ENCODE peak calls at places on chromosomes 3 and 15, in seven cellular contexts. One of them, this sample, is unnamed.

GRCh38 chr3:147554332-147554731 is 145.2 kb downstream of the ZIC1 start:
- DNase-seq in osteoblast: no peak
- DNase-seq in fibroblast of the aortic adventitia: no peak
- DNase-seq in endothelial cell: no peak
- DNase-seq in transverse colon: no peak
- DNase-seq in mammary epithelial cell: no peak
- DNase-seq in type B pancreatic cell: no peak
- DNase-seq in this sample: no peak

GRCh38 chr15:98000249-98001203 is 40.0 kb downstream of the ARRDC4 start:
- DNase-seq in endothelial cell: no peak
- DNase-seq in fibroblast of the aortic adventitia: peak
- DNase-seq in mammary epithelial cell: peak
- DNase-seq in osteoblast: no peak
- DNase-seq in type B pancreatic cell: no peak
- DNase-seq in transverse colon: peak
- DNase-seq in this sample: no peak

GRCh38 chr3:156429125-156429524 is 125.8 kb downstream of the SSR3 start:
- DNase-seq in osteoblast: no peak
- DNase-seq in type B pancreatic cell: no peak
- DNase-seq in mammary epithelial cell: no peak
- DNase-seq in endothelial cell: no peak
- DNase-seq in transverse colon: no peak
- DNase-seq in fibroblast of the aortic adventitia: no peak
- DNase-seq in this sample: no peak

GRCh38 chr3:158642005-158642404 is 2.3 kb upstream of the GFM1 start:
- DNase-seq in type B pancreatic cell: no peak
- DNase-seq in osteoblast: no peak
- DNase-seq in transverse colon: no peak
- DNase-seq in fibroblast of the aortic adventitia: no peak
- DNase-seq in endothelial cell: no peak
- DNase-seq in mammary epithelial cell: no peak
- DNase-seq in this sample: no peak

GRCh38 chr15:85837011-85837433 is 42.3 kb upstream of the KLHL25 start:
- DNase-seq in type B pancreatic cell: no peak
- DNase-seq in osteoblast: peak
- DNase-seq in mammary epithelial cell: peak
- DNase-seq in endothelial cell: no peak
- DNase-seq in fibroblast of the aortic adventitia: no peak
- DNase-seq in transverse colon: peak
- DNase-seq in this sample: no peak

GRCh38 chr3:125052671-125053303 is 3.0 kb downstream of the HEG1 start:
- DNase-seq in fibroblast of the aortic adventitia: peak
- DNase-seq in mammary epithelial cell: peak
- DNase-seq in type B pancreatic cell: no peak
- DNase-seq in transverse colon: no peak
- DNase-seq in osteoblast: peak
- DNase-seq in endothelial cell: no peak
- DNase-seq in this sample: no peak

GRCh38 chr15:52220251-52220650 is 29.1 kb upstream of the GNB5 start:
- DNase-seq in osteoblast: no peak
- DNase-seq in mammary epithelial cell: no peak
- DNase-seq in endothelial cell: no peak
- DNase-seq in transverse colon: no peak
- DNase-seq in fibroblast of the aortic adventitia: no peak
- DNase-seq in type B pancreatic cell: no peak
- DNase-seq in this sample: peak

GRCh38 chr3:30476373-30477082 is 129.9 kb upstream of the TGFBR2 start:
- DNase-seq in endothelial cell: no peak
- DNase-seq in type B pancreatic cell: no peak
- DNase-seq in fibroblast of the aortic adventitia: peak
- DNase-seq in osteoblast: no peak
- DNase-seq in transverse colon: no peak
- DNase-seq in mammary epithelial cell: peak
- DNase-seq in this sample: no peak

DNA sequence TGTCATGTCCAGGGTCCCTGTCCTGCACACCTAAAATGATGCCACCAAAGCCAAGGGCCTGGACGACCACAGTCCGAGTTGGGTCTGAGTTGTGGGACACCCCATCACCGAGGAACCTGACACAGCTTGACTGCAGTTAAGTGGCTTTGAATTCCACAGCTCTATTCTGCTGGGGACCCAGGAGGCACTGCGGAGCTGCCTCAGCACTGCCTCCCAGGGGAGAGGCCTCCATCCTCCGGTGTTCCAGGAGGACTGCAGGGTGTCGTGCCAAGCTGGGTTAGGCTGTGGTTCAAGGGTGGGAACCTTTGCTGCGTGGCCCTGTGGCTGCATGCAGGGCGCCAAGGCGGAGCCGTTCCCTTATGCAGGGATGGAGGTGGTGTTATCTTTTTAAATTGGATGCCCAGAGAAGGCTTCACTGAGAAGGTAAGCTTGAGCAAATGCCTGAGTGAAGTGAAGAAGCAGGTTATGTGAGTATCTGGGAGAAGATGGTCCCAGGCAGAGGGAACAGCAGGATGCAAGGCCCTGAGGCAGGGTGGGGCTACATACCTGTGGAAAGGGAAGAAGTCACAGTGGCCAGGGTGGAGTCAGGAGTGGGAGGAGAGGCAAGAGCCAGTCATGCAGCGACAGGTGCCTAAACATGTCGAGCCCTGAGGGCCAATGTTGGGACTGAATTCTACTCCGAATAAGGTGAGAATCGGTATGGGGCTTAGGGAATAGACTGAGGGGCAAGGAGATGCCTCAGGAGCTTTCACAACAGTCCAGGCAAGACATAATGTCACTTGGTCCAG is 144.8 kb downstream of the TPRA1 start:
- DNase-seq in mammary epithelial cell: peak
- DNase-seq in endothelial cell: no peak
- DNase-seq in transverse colon: no peak
- DNase-seq in fibroblast of the aortic adventitia: no peak
- DNase-seq in osteoblast: peak
- DNase-seq in type B pancreatic cell: peak
- DNase-seq in this sample: peak
- TF ChIP-seq CTCF in mammary epithelial cell: no peak
- TF ChIP-seq CTCF in endothelial cell: no peak
- TF ChIP-seq CTCF in transverse colon: no peak
- TF ChIP-seq CTCF in fibroblast of the aortic adventitia: no peak
- TF ChIP-seq CTCF in osteoblast: no peak
- TF ChIP-seq CTCF in type B pancreatic cell: no peak
- TF ChIP-seq CTCF in this sample: no peak

GRCh38 chr15:33621156-33621555 is 310.4 kb downstream of the RYR3 start:
- DNase-seq in endothelial cell: no peak
- DNase-seq in type B pancreatic cell: no peak
- DNase-seq in fibroblast of the aortic adventitia: no peak
- DNase-seq in transverse colon: no peak
- DNase-seq in mammary epithelial cell: peak
- DNase-seq in osteoblast: no peak
- DNase-seq in this sample: no peak

GRCh38 chr15:33618300-33618699 is 307.5 kb downstream of the RYR3 start:
- DNase-seq in type B pancreatic cell: no peak
- DNase-seq in transverse colon: no peak
- DNase-seq in fibroblast of the aortic adventitia: no peak
- DNase-seq in mammary epithelial cell: no peak
- DNase-seq in endothelial cell: no peak
- DNase-seq in osteoblast: no peak
- DNase-seq in this sample: no peak

DNA sequence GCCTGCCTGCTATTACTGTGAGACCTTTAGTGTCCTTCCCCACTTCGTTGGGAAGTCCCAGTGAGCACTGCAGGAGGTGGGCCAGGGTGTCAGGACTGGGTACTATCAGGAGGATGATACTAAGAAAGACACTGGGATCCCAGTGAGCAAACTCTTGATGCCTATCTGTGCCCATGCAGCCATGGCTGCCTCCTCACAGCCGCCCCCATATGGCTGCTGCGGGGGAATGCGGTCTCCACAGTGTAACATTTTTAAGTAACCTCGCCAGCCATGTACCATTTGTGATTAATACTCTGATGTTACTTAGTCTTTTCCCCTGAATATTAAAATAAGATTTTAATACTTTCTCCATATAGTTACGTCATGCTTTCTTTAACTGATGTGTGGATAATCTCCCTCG is 312.2 kb downstream of the RYR3 start:
- DNase-seq in endothelial cell: no peak
- DNase-seq in osteoblast: no peak
- DNase-seq in type B pancreatic cell: no peak
- DNase-seq in transverse colon: no peak
- DNase-seq in mammary epithelial cell: no peak
- DNase-seq in fibroblast of the aortic adventitia: no peak
- DNase-seq in this sample: no peak
- TF ChIP-seq CTCF in endothelial cell: peak
- TF ChIP-seq CTCF in osteoblast: no peak
- TF ChIP-seq CTCF in type B pancreatic cell: peak
- TF ChIP-seq CTCF in transverse colon: no peak
- TF ChIP-seq CTCF in mammary epithelial cell: no peak
- TF ChIP-seq CTCF in fibroblast of the aortic adventitia: no peak
- TF ChIP-seq CTCF in this sample: peak

GRCh38 chr3:187064210-187065115 is 74.8 kb downstream of the RPL39L start:
- DNase-seq in transverse colon: no peak
- DNase-seq in type B pancreatic cell: no peak
- DNase-seq in endothelial cell: peak
- DNase-seq in fibroblast of the aortic adventitia: peak
- DNase-seq in osteoblast: no peak
- DNase-seq in mammary epithelial cell: peak
- DNase-seq in this sample: no peak

GRCh38 chr3:187069857-187070516 is 69.3 kb downstream of the RPL39L start:
- DNase-seq in osteoblast: no peak
- DNase-seq in fibroblast of the aortic adventitia: no peak
- DNase-seq in endothelial cell: no peak
- DNase-seq in transverse colon: no peak
- DNase-seq in type B pancreatic cell: no peak
- DNase-seq in mammary epithelial cell: no peak
- DNase-seq in this sample: no peak

GRCh38 chr3:187062526-187063177 is 76.6 kb downstream of the RPL39L start:
- DNase-seq in type B pancreatic cell: no peak
- DNase-seq in osteoblast: no peak
- DNase-seq in endothelial cell: no peak
- DNase-seq in mammary epithelial cell: peak
- DNase-seq in transverse colon: no peak
- DNase-seq in fibroblast of the aortic adventitia: peak
- DNase-seq in this sample: no peak

GRCh38 chr3:187063286-187064081 is 75.8 kb downstream of the RPL39L start:
- DNase-seq in transverse colon: no peak
- DNase-seq in type B pancreatic cell: no peak
- DNase-seq in osteoblast: peak
- DNase-seq in endothelial cell: no peak
- DNase-seq in fibroblast of the aortic adventitia: peak
- DNase-seq in mammary epithelial cell: peak
- DNase-seq in this sample: no peak

DNA sequence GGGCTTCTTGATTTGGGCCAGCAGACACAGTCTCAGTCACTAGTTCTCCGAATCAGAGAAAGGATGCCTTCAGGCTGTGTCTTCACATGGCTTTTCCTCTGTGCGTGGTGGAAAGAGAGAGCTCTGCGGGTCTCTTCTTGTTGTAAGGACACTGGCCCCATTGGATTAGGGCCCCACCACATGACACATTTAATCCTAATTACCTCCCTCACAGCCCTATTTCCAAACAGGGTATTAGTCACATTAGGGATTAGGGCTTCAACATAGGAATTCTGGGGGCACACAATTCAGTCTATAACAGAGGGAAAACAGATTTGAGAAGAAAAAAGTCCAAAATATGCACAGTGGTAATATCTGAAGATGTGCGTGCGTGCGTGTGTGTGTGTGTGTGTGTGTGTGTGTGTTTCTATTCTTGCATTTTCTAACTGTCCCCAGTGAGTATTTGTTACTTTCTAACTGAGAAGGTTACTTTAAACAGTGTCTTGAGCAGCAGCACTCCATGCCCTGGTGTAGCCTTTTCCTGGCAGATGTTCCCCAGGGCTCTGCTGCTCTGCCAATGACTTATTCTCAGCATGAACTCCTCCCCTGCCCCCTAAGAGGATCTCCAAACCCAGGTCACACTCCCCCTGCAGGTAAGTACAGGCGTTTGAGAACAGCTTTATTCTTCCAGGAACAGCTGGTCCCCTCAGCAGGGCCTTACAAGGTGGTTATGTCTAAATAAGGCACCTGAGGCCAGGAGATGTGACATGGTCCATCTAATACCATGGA is 72.9 kb downstream of the RPL39L start:
- DNase-seq in transverse colon: no peak
- DNase-seq in endothelial cell: peak
- DNase-seq in mammary epithelial cell: peak
- DNase-seq in fibroblast of the aortic adventitia: peak
- DNase-seq in osteoblast: no peak
- DNase-seq in type B pancreatic cell: no peak
- DNase-seq in this sample: no peak
- TF ChIP-seq CTCF in transverse colon: no peak
- TF ChIP-seq CTCF in endothelial cell: no peak
- TF ChIP-seq CTCF in mammary epithelial cell: peak
- TF ChIP-seq CTCF in fibroblast of the aortic adventitia: peak
- TF ChIP-seq CTCF in osteoblast: no peak
- TF ChIP-seq CTCF in type B pancreatic cell: peak
- TF ChIP-seq CTCF in this sample: peak

GRCh38 chr3:14410501-14411165 is 8.2 kb downstream of the SLC6A6 start:
- DNase-seq in mammary epithelial cell: peak
- DNase-seq in osteoblast: peak
- DNase-seq in transverse colon: peak
- DNase-seq in type B pancreatic cell: no peak
- DNase-seq in fibroblast of the aortic adventitia: peak
- DNase-seq in endothelial cell: no peak
- DNase-seq in this sample: no peak

GRCh38 chr3:14412831-14413380 is 10.5 kb downstream of the SLC6A6 start:
- DNase-seq in osteoblast: no peak
- DNase-seq in transverse colon: no peak
- DNase-seq in endothelial cell: no peak
- DNase-seq in type B pancreatic cell: no peak
- DNase-seq in fibroblast of the aortic adventitia: no peak
- DNase-seq in mammary epithelial cell: no peak
- DNase-seq in this sample: no peak

GRCh38 chr3:14411166-14411526 is 8.7 kb downstream of the SLC6A6 start:
- DNase-seq in type B pancreatic cell: no peak
- DNase-seq in transverse colon: no peak
- DNase-seq in fibroblast of the aortic adventitia: no peak
- DNase-seq in mammary epithelial cell: no peak
- DNase-seq in endothelial cell: no peak
- DNase-seq in osteoblast: peak
- DNase-seq in this sample: no peak

GRCh38 chr3:14413381-14414071 is 11.1 kb downstream of the SLC6A6 start:
- DNase-seq in type B pancreatic cell: no peak
- DNase-seq in mammary epithelial cell: no peak
- DNase-seq in transverse colon: no peak
- DNase-seq in osteoblast: peak
- DNase-seq in fibroblast of the aortic adventitia: no peak
- DNase-seq in endothelial cell: no peak
- DNase-seq in this sample: no peak

DNA sequence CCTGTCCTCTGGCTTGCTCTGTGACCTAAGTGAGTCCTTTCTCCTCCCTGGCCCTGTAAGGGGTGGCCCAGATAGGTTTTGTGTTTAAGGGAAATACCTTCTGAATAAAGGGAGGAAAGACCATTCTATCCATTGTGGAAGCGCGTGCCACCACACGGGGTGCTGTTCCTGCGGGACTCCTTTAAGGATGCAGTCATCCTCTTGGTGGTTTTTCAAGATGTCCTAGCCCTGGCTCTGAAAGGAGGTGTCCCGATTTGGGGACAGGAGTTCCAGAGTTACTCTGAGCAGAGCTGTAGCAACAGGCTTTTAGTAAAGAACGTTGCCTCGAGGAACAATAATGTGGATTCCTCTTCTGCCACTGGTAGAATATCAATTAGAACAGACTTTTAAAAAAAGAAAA is 9.6 kb downstream of the SLC6A6 start:
- DNase-seq in fibroblast of the aortic adventitia: no peak
- DNase-seq in type B pancreatic cell: no peak
- DNase-seq in osteoblast: peak
- DNase-seq in transverse colon: no peak
- DNase-seq in endothelial cell: no peak
- DNase-seq in mammary epithelial cell: no peak
- DNase-seq in this sample: no peak
- TF ChIP-seq CTCF in fibroblast of the aortic adventitia: no peak
- TF ChIP-seq CTCF in type B pancreatic cell: peak
- TF ChIP-seq CTCF in osteoblast: peak
- TF ChIP-seq CTCF in transverse colon: no peak
- TF ChIP-seq CTCF in endothelial cell: no peak
- TF ChIP-seq CTCF in mammary epithelial cell: no peak
- TF ChIP-seq CTCF in this sample: peak